ENCODE peak calls at places on chromosome 22, in seven cellular contexts. One of them, this sample, is unnamed.

GRCh38 chr22:41820447-41820846 is 12.5 kb upstream of the SREBF2 start:
- DNase-seq in activated CD8-positive, alpha-beta memory T cell treated with anti-CD3 and anti-CD28 coated beads for 24 hours: no peak
- DNase-seq in ACHN: no peak
- DNase-seq in memory B cell: no peak
- DNase-seq in right atrium auricular region: no peak
- DNase-seq in GM13977: no peak
- DNase-seq in thoracic aorta: no peak
- DNase-seq in this sample: no peak

GRCh38 chr22:39984750-39985149 is 10.0 kb upstream of the FAM83F start:
- DNase-seq in activated CD8-positive, alpha-beta memory T cell treated with anti-CD3 and anti-CD28 coated beads for 24 hours: no peak
- DNase-seq in ACHN: no peak
- DNase-seq in memory B cell: no peak
- DNase-seq in right atrium auricular region: no peak
- DNase-seq in GM13977: no peak
- DNase-seq in thoracic aorta: no peak
- DNase-seq in this sample: no peak

GRCh38 chr22:39820266-39820665 is 73.3 kb downstream of the ENTHD1 start:
- DNase-seq in activated CD8-positive, alpha-beta memory T cell treated with anti-CD3 and anti-CD28 coated beads for 24 hours: no peak
- DNase-seq in ACHN: peak; percentile 55
- DNase-seq in memory B cell: no peak
- DNase-seq in right atrium auricular region: no peak
- DNase-seq in GM13977: no peak
- DNase-seq in thoracic aorta: no peak
- DNase-seq in this sample: no peak

GRCh38 chr22:39997939-39998726 is 3.4 kb downstream of the FAM83F start:
- DNase-seq in activated CD8-positive, alpha-beta memory T cell treated with anti-CD3 and anti-CD28 coated beads for 24 hours: no peak
- DNase-seq in ACHN: no peak
- DNase-seq in memory B cell: no peak
- DNase-seq in right atrium auricular region: no peak
- DNase-seq in GM13977: no peak
- DNase-seq in thoracic aorta: no peak
- DNase-seq in this sample: no peak

GRCh38 chr22:42763965-42764480 is 43.4 kb upstream of the A4GALT start:
- DNase-seq in activated CD8-positive, alpha-beta memory T cell treated with anti-CD3 and anti-CD28 coated beads for 24 hours: no peak
- DNase-seq in ACHN: no peak
- DNase-seq in memory B cell: no peak
- DNase-seq in right atrium auricular region: no peak
- DNase-seq in GM13977: no peak
- DNase-seq in thoracic aorta: no peak
- DNase-seq in this sample: no peak

GRCh38 chr22:38865201-38866023 is 6.6 kb downstream of the CBX6 start:
- DNase-seq in activated CD8-positive, alpha-beta memory T cell treated with anti-CD3 and anti-CD28 coated beads for 24 hours: peak; percentile 59
- DNase-seq in ACHN: no peak
- DNase-seq in memory B cell: no peak
- DNase-seq in right atrium auricular region: no peak
- DNase-seq in GM13977: no peak
- DNase-seq in thoracic aorta: no peak
- DNase-seq in this sample: no peak

GRCh38 chr22:47695176-47695575 is 932.7 kb downstream of the TBC1D22A start:
- DNase-seq in activated CD8-positive, alpha-beta memory T cell treated with anti-CD3 and anti-CD28 coated beads for 24 hours: no peak
- DNase-seq in ACHN: no peak
- DNase-seq in memory B cell: no peak
- DNase-seq in right atrium auricular region: peak; percentile 50
- DNase-seq in GM13977: peak; percentile 20
- DNase-seq in thoracic aorta: no peak
- DNase-seq in this sample: peak; percentile 60

GRCh38 chr22:43826142-43827093 is 14.3 kb upstream of the EFCAB6 start:
- DNase-seq in activated CD8-positive, alpha-beta memory T cell treated with anti-CD3 and anti-CD28 coated beads for 24 hours: no peak
- DNase-seq in ACHN: peak; percentile 64
- DNase-seq in memory B cell: no peak
- DNase-seq in right atrium auricular region: no peak
- DNase-seq in GM13977: no peak
- DNase-seq in thoracic aorta: no peak
- DNase-seq in this sample: peak; percentile 78

GRCh38 chr22:30315962-30316576 is 10.7 kb downstream of the TBC1D10A start:
- DNase-seq in activated CD8-positive, alpha-beta memory T cell treated with anti-CD3 and anti-CD28 coated beads for 24 hours: no peak
- DNase-seq in ACHN: no peak
- DNase-seq in memory B cell: no peak
- DNase-seq in right atrium auricular region: no peak
- DNase-seq in GM13977: no peak
- DNase-seq in thoracic aorta: no peak
- DNase-seq in this sample: no peak

GRCh38 chr22:37160037-37160436 is 10.3 kb upstream of the IL2RB start:
- DNase-seq in activated CD8-positive, alpha-beta memory T cell treated with anti-CD3 and anti-CD28 coated beads for 24 hours: no peak
- DNase-seq in ACHN: no peak
- DNase-seq in memory B cell: no peak
- DNase-seq in right atrium auricular region: no peak
- DNase-seq in GM13977: no peak
- DNase-seq in thoracic aorta: no peak
- DNase-seq in this sample: no peak

GRCh38 chr22:47836957-47837356 is 1074.5 kb downstream of the TBC1D22A start:
- DNase-seq in activated CD8-positive, alpha-beta memory T cell treated with anti-CD3 and anti-CD28 coated beads for 24 hours: no peak
- DNase-seq in ACHN: no peak
- DNase-seq in memory B cell: no peak
- DNase-seq in right atrium auricular region: no peak
- DNase-seq in GM13977: no peak
- DNase-seq in thoracic aorta: no peak
- DNase-seq in this sample: no peak

GRCh38 chr22:44406581-44407403 is 91.2 kb downstream of the RTL6 start:
- DNase-seq in activated CD8-positive, alpha-beta memory T cell treated with anti-CD3 and anti-CD28 coated beads for 24 hours: no peak
- DNase-seq in ACHN: no peak
- DNase-seq in memory B cell: no peak
- DNase-seq in right atrium auricular region: no peak
- DNase-seq in GM13977: no peak
- DNase-seq in thoracic aorta: no peak
- DNase-seq in this sample: no peak

GRCh38 chr22:47098554-47098953 is 336.1 kb downstream of the TBC1D22A start:
- DNase-seq in activated CD8-positive, alpha-beta memory T cell treated with anti-CD3 and anti-CD28 coated beads for 24 hours: peak; percentile 50
- DNase-seq in ACHN: no peak
- DNase-seq in memory B cell: no peak
- DNase-seq in right atrium auricular region: no peak
- DNase-seq in GM13977: no peak
- DNase-seq in thoracic aorta: no peak
- DNase-seq in this sample: peak; percentile 80

GRCh38 chr22:21025266-21025665 is 7.1 kb downstream of the SLC7A4 start:
- DNase-seq in activated CD8-positive, alpha-beta memory T cell treated with anti-CD3 and anti-CD28 coated beads for 24 hours: peak; percentile 71
- DNase-seq in ACHN: no peak
- DNase-seq in memory B cell: no peak
- DNase-seq in right atrium auricular region: no peak
- DNase-seq in GM13977: no peak
- DNase-seq in thoracic aorta: no peak
- DNase-seq in this sample: no peak

GRCh38 chr22:44108076-44108475 is 72.6 kb upstream of the PARVG start:
- DNase-seq in activated CD8-positive, alpha-beta memory T cell treated with anti-CD3 and anti-CD28 coated beads for 24 hours: no peak
- DNase-seq in ACHN: no peak
- DNase-seq in memory B cell: no peak
- DNase-seq in right atrium auricular region: no peak
- DNase-seq in GM13977: no peak
- DNase-seq in thoracic aorta: no peak
- DNase-seq in this sample: no peak

GRCh38 chr22:45743687-45744086 is 72.1 kb downstream of the ATXN10 start:
- DNase-seq in activated CD8-positive, alpha-beta memory T cell treated with anti-CD3 and anti-CD28 coated beads for 24 hours: no peak
- DNase-seq in ACHN: no peak
- DNase-seq in memory B cell: no peak
- DNase-seq in right atrium auricular region: no peak
- DNase-seq in GM13977: no peak
- DNase-seq in thoracic aorta: no peak
- DNase-seq in this sample: no peak

GRCh38 chr22:49004484-49005399 is 822.9 kb downstream of the BRD1 start:
- DNase-seq in activated CD8-positive, alpha-beta memory T cell treated with anti-CD3 and anti-CD28 coated beads for 24 hours: peak; percentile 26
- DNase-seq in ACHN: no peak
- DNase-seq in memory B cell: no peak
- DNase-seq in right atrium auricular region: no peak
- DNase-seq in GM13977: no peak
- DNase-seq in thoracic aorta: no peak
- DNase-seq in this sample: peak; percentile 76

GRCh38 chr22:22060200-22061084 is 77.9 kb upstream of the TOP3B start:
- DNase-seq in activated CD8-positive, alpha-beta memory T cell treated with anti-CD3 and anti-CD28 coated beads for 24 hours: peak; percentile 78
- DNase-seq in ACHN: peak; percentile 51
- DNase-seq in memory B cell: peak; percentile 65
- DNase-seq in right atrium auricular region: no peak
- DNase-seq in GM13977: peak; percentile 87
- DNase-seq in thoracic aorta: no peak
- DNase-seq in this sample: no peak

GRCh38 chr22:39311592-39312400 is 7.6 kb downstream of the RPL3 start:
- DNase-seq in activated CD8-positive, alpha-beta memory T cell treated with anti-CD3 and anti-CD28 coated beads for 24 hours: peak; percentile 82
- DNase-seq in ACHN: no peak
- DNase-seq in memory B cell: no peak
- DNase-seq in right atrium auricular region: no peak
- DNase-seq in GM13977: no peak
- DNase-seq in thoracic aorta: no peak
- DNase-seq in this sample: no peak

GRCh38 chr22:47190957-47191323 is 428.5 kb downstream of the TBC1D22A start:
- DNase-seq in activated CD8-positive, alpha-beta memory T cell treated with anti-CD3 and anti-CD28 coated beads for 24 hours: no peak
- DNase-seq in ACHN: no peak
- DNase-seq in memory B cell: no peak
- DNase-seq in right atrium auricular region: no peak
- DNase-seq in GM13977: no peak
- DNase-seq in thoracic aorta: no peak
- DNase-seq in this sample: peak; percentile 49

GRCh38 chr22:32499666-32500065 is 25.1 kb downstream of the FBXO7 start:
- DNase-seq in activated CD8-positive, alpha-beta memory T cell treated with anti-CD3 and anti-CD28 coated beads for 24 hours: no peak
- DNase-seq in ACHN: no peak
- DNase-seq in memory B cell: no peak
- DNase-seq in right atrium auricular region: no peak
- DNase-seq in GM13977: no peak
- DNase-seq in thoracic aorta: no peak
- DNase-seq in this sample: no peak

GRCh38 chr22:40487663-40488249 is 117.4 kb downstream of the SGSM3 start:
- DNase-seq in activated CD8-positive, alpha-beta memory T cell treated with anti-CD3 and anti-CD28 coated beads for 24 hours: no peak
- DNase-seq in ACHN: peak; percentile 40
- DNase-seq in memory B cell: peak; percentile 25
- DNase-seq in right atrium auricular region: no peak
- DNase-seq in GM13977: peak; percentile 55
- DNase-seq in thoracic aorta: no peak
- DNase-seq in this sample: no peak

GRCh38 chr22:42437488-42438292 is 5.5 kb upstream of the NFAM1 start:
- DNase-seq in activated CD8-positive, alpha-beta memory T cell treated with anti-CD3 and anti-CD28 coated beads for 24 hours: peak; percentile 95
- DNase-seq in ACHN: peak; percentile 53
- DNase-seq in memory B cell: peak; percentile 89
- DNase-seq in right atrium auricular region: no peak
- DNase-seq in GM13977: peak; percentile 83
- DNase-seq in thoracic aorta: no peak
- DNase-seq in this sample: peak; percentile 89

GRCh38 chr22:50174382-50175190 is 4.1 kb downstream of the PANX2 start:
- DNase-seq in activated CD8-positive, alpha-beta memory T cell treated with anti-CD3 and anti-CD28 coated beads for 24 hours: no peak
- DNase-seq in ACHN: no peak
- DNase-seq in memory B cell: no peak
- DNase-seq in right atrium auricular region: no peak
- DNase-seq in GM13977: no peak
- DNase-seq in thoracic aorta: no peak
- DNase-seq in this sample: no peak

GRCh38 chr22:30908051-30908461 is 60.5 kb downstream of the MORC2 start:
- DNase-seq in activated CD8-positive, alpha-beta memory T cell treated with anti-CD3 and anti-CD28 coated beads for 24 hours: peak; percentile 21
- DNase-seq in ACHN: no peak
- DNase-seq in memory B cell: no peak
- DNase-seq in right atrium auricular region: no peak
- DNase-seq in GM13977: no peak
- DNase-seq in thoracic aorta: no peak
- DNase-seq in this sample: peak; percentile 69

GRCh38 chr22:46684706-46685105 is 53.3 kb downstream of the CERK start:
- DNase-seq in activated CD8-positive, alpha-beta memory T cell treated with anti-CD3 and anti-CD28 coated beads for 24 hours: no peak
- DNase-seq in ACHN: no peak
- DNase-seq in memory B cell: peak; percentile 69
- DNase-seq in right atrium auricular region: no peak
- DNase-seq in GM13977: peak; percentile 86
- DNase-seq in thoracic aorta: no peak
- DNase-seq in this sample: no peak

GRCh38 chr22:42973536-42973881 is 41.4 kb downstream of the PACSIN2 start:
- DNase-seq in activated CD8-positive, alpha-beta memory T cell treated with anti-CD3 and anti-CD28 coated beads for 24 hours: no peak
- DNase-seq in ACHN: no peak
- DNase-seq in memory B cell: no peak
- DNase-seq in right atrium auricular region: no peak
- DNase-seq in GM13977: no peak
- DNase-seq in thoracic aorta: no peak
- DNase-seq in this sample: no peak

GRCh38 chr22:22934543-22935055 is 47.0 kb downstream of the IGLL5 start:
- DNase-seq in activated CD8-positive, alpha-beta memory T cell treated with anti-CD3 and anti-CD28 coated beads for 24 hours: no peak
- DNase-seq in ACHN: no peak
- DNase-seq in memory B cell: no peak
- DNase-seq in right atrium auricular region: no peak
- DNase-seq in GM13977: no peak
- DNase-seq in thoracic aorta: no peak
- DNase-seq in this sample: no peak

GRCh38 chr22:48683640-48684039 is 1144.0 kb downstream of the BRD1 start:
- DNase-seq in activated CD8-positive, alpha-beta memory T cell treated with anti-CD3 and anti-CD28 coated beads for 24 hours: no peak
- DNase-seq in ACHN: no peak
- DNase-seq in memory B cell: no peak
- DNase-seq in right atrium auricular region: no peak
- DNase-seq in GM13977: no peak
- DNase-seq in thoracic aorta: no peak
- DNase-seq in this sample: no peak

GRCh38 chr22:39317084-39317755 is 2.2 kb downstream of the RPL3 start:
- DNase-seq in activated CD8-positive, alpha-beta memory T cell treated with anti-CD3 and anti-CD28 coated beads for 24 hours: peak; percentile 73
- DNase-seq in ACHN: no peak
- DNase-seq in memory B cell: no peak
- DNase-seq in right atrium auricular region: no peak
- DNase-seq in GM13977: no peak
- DNase-seq in thoracic aorta: no peak
- DNase-seq in this sample: no peak

GRCh38 chr22:38292694-38293093 is 19.9 kb upstream of the TMEM184B start:
- DNase-seq in activated CD8-positive, alpha-beta memory T cell treated with anti-CD3 and anti-CD28 coated beads for 24 hours: no peak
- DNase-seq in ACHN: no peak
- DNase-seq in memory B cell: no peak
- DNase-seq in right atrium auricular region: no peak
- DNase-seq in GM13977: no peak
- DNase-seq in thoracic aorta: no peak
- DNase-seq in this sample: no peak

GRCh38 chr22:45239378-45240136 is 1.1 kb downstream of the KIAA0930 start:
- DNase-seq in activated CD8-positive, alpha-beta memory T cell treated with anti-CD3 and anti-CD28 coated beads for 24 hours: no peak
- DNase-seq in ACHN: no peak
- DNase-seq in memory B cell: no peak
- DNase-seq in right atrium auricular region: no peak
- DNase-seq in GM13977: no peak
- DNase-seq in thoracic aorta: no peak
- DNase-seq in this sample: no peak

GRCh38 chr22:37018815-37019308 is 385 bp downstream of the TST start:
- DNase-seq in activated CD8-positive, alpha-beta memory T cell treated with anti-CD3 and anti-CD28 coated beads for 24 hours: no peak
- DNase-seq in ACHN: no peak
- DNase-seq in memory B cell: no peak
- DNase-seq in right atrium auricular region: peak; percentile 75
- DNase-seq in GM13977: no peak
- DNase-seq in thoracic aorta: no peak
- DNase-seq in this sample: no peak

GRCh38 chr22:46905834-46906233 is 143.4 kb downstream of the TBC1D22A start:
- DNase-seq in activated CD8-positive, alpha-beta memory T cell treated with anti-CD3 and anti-CD28 coated beads for 24 hours: peak; percentile 24
- DNase-seq in ACHN: no peak
- DNase-seq in memory B cell: no peak
- DNase-seq in right atrium auricular region: no peak
- DNase-seq in GM13977: no peak
- DNase-seq in thoracic aorta: no peak
- DNase-seq in this sample: peak; percentile 59

GRCh38 chr22:46984751-46985506 is 222.5 kb downstream of the TBC1D22A start:
- DNase-seq in activated CD8-positive, alpha-beta memory T cell treated with anti-CD3 and anti-CD28 coated beads for 24 hours: no peak
- DNase-seq in ACHN: no peak
- DNase-seq in memory B cell: no peak
- DNase-seq in right atrium auricular region: no peak
- DNase-seq in GM13977: no peak
- DNase-seq in thoracic aorta: no peak
- DNase-seq in this sample: no peak

GRCh38 chr22:32991353-32992115 is 66.6 kb downstream of the SYN3 start:
- DNase-seq in activated CD8-positive, alpha-beta memory T cell treated with anti-CD3 and anti-CD28 coated beads for 24 hours: no peak
- DNase-seq in ACHN: no peak
- DNase-seq in memory B cell: no peak
- DNase-seq in right atrium auricular region: peak; percentile 78
- DNase-seq in GM13977: no peak
- DNase-seq in thoracic aorta: no peak
- DNase-seq in this sample: peak; percentile 56

GRCh38 chr22:32423664-32424063 is 11.6 kb upstream of the RTCB start:
- DNase-seq in activated CD8-positive, alpha-beta memory T cell treated with anti-CD3 and anti-CD28 coated beads for 24 hours: no peak
- DNase-seq in ACHN: no peak
- DNase-seq in memory B cell: no peak
- DNase-seq in right atrium auricular region: no peak
- DNase-seq in GM13977: no peak
- DNase-seq in thoracic aorta: no peak
- DNase-seq in this sample: no peak